ENCODE peak calls at places on chromosomes 12 and 14, in ten cellular contexts. Y is activated naive CD8-positive, alpha-beta T cell treated with anti-CD3 and anti-CD28 coated beads, Interleukin-2, amount 50 U/mL, for 24 hours; K is NCI-H1092; W is pulmonary artery endothelial cell; M is nucleus accumbens; D is A549; I is HAP-1; T is activated CD8-positive, alpha-beta memory T cell treated with anti-CD3 and anti-CD28 coated beads, Interleukin-2, amount 50 U/mL, for 48 hours; B is activated CD4-positive, alpha-beta T cell treated with anti-CD3 and anti-CD28 coated beads for 36 hours; G is M059J. X is an unnamed sample.

GRCh38 chr14:68834816-68835215 is 41.9 kb upstream of the ZFP36L1 start:
- DNase-seq in I (no peak), K (no peak), T (no peak), Y (no peak), M (no peak), B (no peak), D (no peak), G (no peak), W (no peak), X (no peak)

GRCh38 chr12:15527201-15527782 is 205.0 kb downstream of the PTPRO start:
- DNase-seq in W (no peak), G (peak; percentile 77), M (no peak), D (no peak), B (peak; percentile 39), Y (no peak), I (no peak), K (no peak), T (no peak), X (no peak)

GRCh38 chr12:103802586-103802886 is 38.5 kb downstream of the NT5DC3 start:
- DNase-seq in M (no peak), I (no peak), W (no peak), K (no peak), B (no peak), Y (no peak), T (no peak), D (no peak), G (no peak), X (no peak)

GRCh38 chr12:99386907-99387306 is 260.6 kb upstream of the GARIN6 start:
- DNase-seq in M (no peak), G (peak; percentile 45), D (peak; percentile 13), I (peak; percentile 11), Y (no peak), B (no peak), W (no peak), K (no peak), T (no peak), X (no peak)

GRCh38 chr12:103956515-103957027 is 9.1 kb upstream of the TDG start:
- DNase-seq in Y (no peak), G (no peak), M (no peak), K (no peak), T (no peak), D (no peak), I (no peak), B (no peak), W (no peak), X (no peak)

GRCh38 chr14:62001988-62002387 is 239.8 kb downstream of the SNAPC1 start:
- DNase-seq in K (no peak), D (no peak), G (no peak), B (no peak), T (no peak), W (no peak), I (no peak), Y (no peak), M (no peak), X (no peak)

GRCh38 chr12:5015711-5016492 is 27.8 kb upstream of the KCNA5 start:
- DNase-seq in I (no peak), G (no peak), M (no peak), T (no peak), D (no peak), B (peak; percentile 18), K (no peak), Y (no peak), W (no peak), X (no peak)

GRCh38 chr14:75315143-75315542 is 36.5 kb downstream of the FOS start:
- DNase-seq in W (no peak), G (peak; percentile 77), I (no peak), M (no peak), Y (no peak), D (no peak), T (no peak), B (no peak), K (peak; percentile 63), X (no peak)

GRCh38 chr14:101195309-101195724 is 291.8 kb upstream of the RTL1 start:
- DNase-seq in I (peak; percentile 4), T (peak; percentile 34), D (no peak), G (no peak), K (no peak), M (no peak), B (no peak), W (no peak), Y (no peak), X (peak; percentile 83)

GRCh38 chr12:109766251-109766778 is 52.7 kb downstream of the FAM222A start:
- DNase-seq in M (no peak), Y (no peak), G (no peak), T (no peak), I (no peak), W (no peak), D (no peak), B (no peak), K (no peak), X (peak; percentile 88)

GRCh38 chr12:123743002-123743401 is 19.1 kb upstream of the DNAH10 start:
- DNase-seq in K (no peak), G (no peak), W (no peak), T (no peak), M (no peak), D (no peak), I (no peak), B (no peak), Y (no peak), X (no peak)

GRCh38 chr14:63178912-63179311 is 25.3 kb upstream of the RHOJ start:
- DNase-seq in Y (no peak), W (no peak), G (peak; percentile 64), K (no peak), D (no peak), B (no peak), M (no peak), I (no peak), T (no peak), X (no peak)

GRCh38 chr14:94388027-94388895 is at the start of gene SERPINA1:
- DNase-seq in G (peak; percentile 77), D (no peak), B (peak; percentile 60), Y (no peak), W (no peak), K (no peak), I (no peak), M (no peak), T (no peak), X (no peak)

GRCh38 chr12:16012086-16012485 is 101.0 kb downstream of the DERA start:
- DNase-seq in T (no peak), I (no peak), B (no peak), Y (no peak), G (peak; percentile 3), W (no peak), M (no peak), D (no peak), K (no peak), X (no peak)

GRCh38 chr14:50943943-50944646 is at the start of gene PYGL:
- DNase-seq in Y (peak; percentile 40), T (peak; percentile 72), W (no peak), G (peak; percentile 74), B (peak; percentile 52), I (peak; percentile 90), K (peak; percentile 33), D (peak; percentile 65), M (no peak), X (no peak)

GRCh38 chr12:92010853-92011701 is 134.6 kb downstream of the BTG1 start:
- DNase-seq in M (no peak), W (no peak), D (no peak), G (no peak), Y (no peak), K (no peak), B (no peak), T (no peak), I (no peak), X (no peak)

GRCh38 chr12:51744235-51744634 is 104.3 kb downstream of the FIGNL2 start:
- DNase-seq in M (no peak), K (no peak), D (no peak), W (peak; percentile 85), T (no peak), G (peak; percentile 43), B (no peak), Y (no peak), I (no peak), X (no peak)

GRCh38 chr14:89736866-89737265 is 217.7 kb downstream of the EFCAB11 start:
- DNase-seq in M (no peak), T (no peak), B (no peak), D (no peak), Y (no peak), G (no peak), I (no peak), W (no peak), K (no peak), X (no peak)

GRCh38 chr14:71620401-71620800 is 311.8 kb upstream of the RGS6 start:
- DNase-seq in B (no peak), Y (no peak), M (no peak), T (no peak), W (peak; percentile 33), G (peak; percentile 80), K (no peak), I (no peak), D (no peak), X (no peak)

GRCh38 chr14:96398432-96398831 is 6.5 kb downstream of the AK7 start:
- DNase-seq in I (no peak), B (no peak), M (no peak), K (no peak), T (no peak), G (no peak), W (no peak), D (no peak), Y (no peak), X (no peak)

GRCh38 chr12:73585136-73585535 is 952.5 kb upstream of the ATXN7L3B start:
- DNase-seq in K (no peak), T (no peak), W (no peak), B (no peak), G (no peak), Y (no peak), I (no peak), M (no peak), D (no peak), X (no peak)

GRCh38 chr12:1054103-1054838 is 63.2 kb downstream of the ERC1 start:
- DNase-seq in B (no peak), I (peak; percentile 65), M (no peak), Y (no peak), T (no peak), G (no peak), W (no peak), D (no peak), K (no peak), X (no peak)

GRCh38 chr12:130192667-130193345 is 30.5 kb downstream of the FZD10 start:
- DNase-seq in K (no peak), B (peak; percentile 12), I (no peak), T (no peak), W (no peak), G (no peak), D (no peak), M (no peak), Y (no peak), X (peak; percentile 67)

GRCh38 chr12:75245108-75245507 is 35.5 kb upstream of the KCNC2 start:
- DNase-seq in D (no peak), B (no peak), M (no peak), W (no peak), G (no peak), K (no peak), T (no peak), I (no peak), Y (no peak), X (no peak)

GRCh38 chr12:93712204-93712603 is 35.0 kb downstream of the CRADD start:
- DNase-seq in M (no peak), D (no peak), T (no peak), B (no peak), K (no peak), Y (no peak), W (no peak), G (no peak), I (no peak), X (no peak)

GRCh38 chr12:88946377-88946997 is 366.2 kb upstream of the KITLG start:
- DNase-seq in T (no peak), W (peak; percentile 78), G (peak; percentile 85), K (no peak), Y (no peak), B (no peak), D (no peak), I (peak; percentile 7), M (no peak), X (no peak)

GRCh38 chr12:102031852-102032251 is 29.9 kb downstream of the WASHC3 start:
- DNase-seq in I (no peak), M (no peak), B (no peak), T (no peak), D (no peak), G (no peak), K (no peak), Y (no peak), W (no peak), X (no peak)

GRCh38 chr12:64937466-64937865 is 113.0 kb downstream of the TBC1D30 start:
- DNase-seq in G (no peak), B (no peak), I (no peak), M (no peak), K (no peak), Y (no peak), W (no peak), T (no peak), D (no peak), X (no peak)

X was measured in vagina.